ENCODE peak calls at places on chromosomes 7 and 10, in eight cellular contexts. Z is C1 segment of cervical spinal cord; C is AG04450; Q is mucosa of descending colon; L is caudate nucleus; W is H4; U is 8988T; J is stimulated activated naive CD8-positive, alpha-beta T cell treated with anti-CD3 and anti-CD28 coated beads, Interleukin-15, amount 100 ng/mL, for 72 hours. B is an unnamed sample.

GRCh38 chr7:128890306-128891109 is 20.0 kb downstream of the KCP start:
- DNase-seq in Z (no peak), C (no peak), Q (no peak), L (no peak), W (no peak), U (peak; percentile 23), J (no peak), B (no peak)

GRCh38 chr10:30365278-30365677 is 16.2 kb upstream of the MTPAP start:
- DNase-seq in Z (no peak), C (no peak), Q (no peak), L (no peak), W (no peak), U (no peak), J (no peak), B (no peak)

GRCh38 chr10:80411267-80411668 is 2.9 kb downstream of the PRXL2A start:
- DNase-seq in Z (no peak), C (no peak), Q (no peak), L (no peak), W (peak; percentile 65), U (no peak), J (no peak), B (no peak)

GRCh38 chr7:140876519-140877248 is 48.0 kb downstream of the BRAF start:
- DNase-seq in Z (no peak), C (peak; percentile 23), Q (no peak), L (no peak), W (peak; percentile 63), U (no peak), J (no peak), B (peak; percentile 51)

GRCh38 chr10:7354330-7355047 is 56.3 kb downstream of the SFMBT2 start:
- DNase-seq in Z (no peak), C (peak; percentile 15), Q (no peak), L (no peak), W (no peak), U (peak; percentile 33), J (no peak), B (peak; percentile 79)

GRCh38 chr7:52009195-52009594 is 692.6 kb upstream of the COBL start:
- DNase-seq in Z (no peak), C (no peak), Q (no peak), L (no peak), W (peak; percentile 38), U (no peak), J (no peak), B (no peak)

GRCh38 chr10:62426086-62426485 is 51.9 kb downstream of the ZNF365 start:
- DNase-seq in Z (no peak), C (no peak), Q (no peak), L (no peak), W (no peak), U (no peak), J (peak; percentile 25), B (peak; percentile 11)

GRCh38 chr7:18421297-18422004 is 74.1 kb upstream of the HDAC9 start:
- DNase-seq in Z (no peak), C (no peak), Q (no peak), L (no peak), W (peak; percentile 73), U (no peak), J (no peak), B (no peak)

GRCh38 chr7:20299647-20300312 is 30.9 kb upstream of the ITGB8 start:
- DNase-seq in Z (no peak), C (no peak), Q (no peak), L (no peak), W (peak; percentile 44), U (no peak), J (no peak), B (no peak)

GRCh38 chr10:14571866-14572507 is 202.7 kb downstream of the FAM107B start:
- DNase-seq in Z (peak; percentile 65), C (no peak), Q (no peak), L (peak; percentile 70), W (peak; percentile 29), U (no peak), J (peak; percentile 71), B (no peak)

GRCh38 chr10:59748834-59749233 is 4.4 kb downstream of the MRLN start:
- DNase-seq in Z (no peak), C (no peak), Q (no peak), L (no peak), W (no peak), U (no peak), J (no peak), B (no peak)